ENCODE peak calls at places on chromosomes 13 and 19, in six cellular contexts. One of them, this sample, is unnamed.

GRCh38 chr19:16012552-16012951 is 63.7 kb upstream of the TPM4 start:
- DNase-seq in uterus: no peak
- DNase-seq in bronchial epithelial cell: no peak
- DNase-seq in AG09319: no peak
- DNase-seq in fibroblast of villous mesenchyme: no peak
- DNase-seq in left lung: no peak
- DNase-seq in this sample: no peak

GRCh38 chr19:40524133-40524549 is 52.5 kb upstream of the SHKBP1 start:
- DNase-seq in uterus: no peak
- DNase-seq in bronchial epithelial cell: no peak
- DNase-seq in AG09319: no peak
- DNase-seq in fibroblast of villous mesenchyme: no peak
- DNase-seq in left lung: no peak
- DNase-seq in this sample: no peak

GRCh38 chr19:19146865-19147264 is 8.6 kb upstream of the TMEM161A start:
- DNase-seq in uterus: no peak
- DNase-seq in bronchial epithelial cell: no peak
- DNase-seq in AG09319: no peak
- DNase-seq in fibroblast of villous mesenchyme: no peak
- DNase-seq in left lung: no peak
- DNase-seq in this sample: no peak

GRCh38 chr19:33286899-33287298 is 15.4 kb downstream of the CEBPA start:
- DNase-seq in uterus: no peak
- DNase-seq in bronchial epithelial cell: no peak
- DNase-seq in AG09319: no peak
- DNase-seq in fibroblast of villous mesenchyme: no peak
- DNase-seq in left lung: peak; percentile 87
- DNase-seq in this sample: no peak

GRCh38 chr13:93244141-93244917 is 17.7 kb downstream of the GPC6 start:
- DNase-seq in uterus: no peak
- DNase-seq in bronchial epithelial cell: no peak
- DNase-seq in AG09319: no peak
- DNase-seq in fibroblast of villous mesenchyme: peak; percentile 41
- DNase-seq in left lung: no peak
- DNase-seq in this sample: no peak

GRCh38 chr19:40466219-40467006 is at the start of gene SPTBN4:
- DNase-seq in uterus: peak; percentile 48
- DNase-seq in bronchial epithelial cell: no peak
- DNase-seq in AG09319: no peak
- DNase-seq in fibroblast of villous mesenchyme: no peak
- DNase-seq in left lung: peak; percentile 83
- DNase-seq in this sample: peak; percentile 42

GRCh38 chr19:53132231-53132991 is at the start of gene ZNF415:
- DNase-seq in uterus: peak; percentile 82
- DNase-seq in bronchial epithelial cell: peak; percentile 42
- DNase-seq in AG09319: peak; percentile 14
- DNase-seq in fibroblast of villous mesenchyme: peak; percentile 81
- DNase-seq in left lung: peak; percentile 90
- DNase-seq in this sample: peak; percentile 62

GRCh38 chr13:43787518-43787891 is 733 bp upstream of the ENOX1 start:
- DNase-seq in uterus: no peak
- DNase-seq in bronchial epithelial cell: no peak
- DNase-seq in AG09319: no peak
- DNase-seq in fibroblast of villous mesenchyme: no peak
- DNase-seq in left lung: no peak
- DNase-seq in this sample: no peak

GRCh38 chr19:7138402-7138801 is 68.9 kb downstream of the ZNF557 start:
- DNase-seq in uterus: no peak
- DNase-seq in bronchial epithelial cell: no peak
- DNase-seq in AG09319: no peak
- DNase-seq in fibroblast of villous mesenchyme: no peak
- DNase-seq in left lung: no peak
- DNase-seq in this sample: no peak

GRCh38 chr19:34639491-34640085 is 37.4 kb downstream of the SCGB2B2 start:
- DNase-seq in uterus: no peak
- DNase-seq in bronchial epithelial cell: peak; percentile 42
- DNase-seq in AG09319: peak; percentile 49
- DNase-seq in fibroblast of villous mesenchyme: peak; percentile 76
- DNase-seq in left lung: no peak
- DNase-seq in this sample: no peak

GRCh38 chr19:21559444-21559843 is 54.0 kb downstream of the ZNF429 start:
- DNase-seq in uterus: no peak
- DNase-seq in bronchial epithelial cell: no peak
- DNase-seq in AG09319: no peak
- DNase-seq in fibroblast of villous mesenchyme: no peak
- DNase-seq in left lung: no peak
- DNase-seq in this sample: no peak

GRCh38 chr19:52188822-52189744 is 769 bp upstream of the PPP2R1A start:
- DNase-seq in uterus: no peak
- DNase-seq in bronchial epithelial cell: peak; percentile 38
- DNase-seq in AG09319: no peak
- DNase-seq in fibroblast of villous mesenchyme: no peak
- DNase-seq in left lung: peak; percentile 99
- DNase-seq in this sample: peak; percentile 38

GRCh38 chr13:25032160-25032559 is 63.8 kb upstream of the PABPC3 start:
- DNase-seq in uterus: no peak
- DNase-seq in bronchial epithelial cell: no peak
- DNase-seq in AG09319: no peak
- DNase-seq in fibroblast of villous mesenchyme: no peak
- DNase-seq in left lung: no peak
- DNase-seq in this sample: no peak

GRCh38 chr13:82654851-82655517 is 1227.3 kb downstream of the SLITRK1 start:
- DNase-seq in uterus: peak; percentile 20
- DNase-seq in bronchial epithelial cell: peak; percentile 2
- DNase-seq in AG09319: peak; percentile 4
- DNase-seq in fibroblast of villous mesenchyme: peak; percentile 5
- DNase-seq in left lung: peak; percentile 50
- DNase-seq in this sample: no peak

GRCh38 chr19:37551123-37551993 is 43.2 kb downstream of the ZNF571 start:
- DNase-seq in uterus: no peak
- DNase-seq in bronchial epithelial cell: peak; percentile 40
- DNase-seq in AG09319: peak; percentile 15
- DNase-seq in fibroblast of villous mesenchyme: peak; percentile 58
- DNase-seq in left lung: peak; percentile 82
- DNase-seq in this sample: no peak

GRCh38 chr13:50248537-50249521 is 233.6 kb downstream of the KCNRG start:
- DNase-seq in uterus: no peak
- DNase-seq in bronchial epithelial cell: no peak
- DNase-seq in AG09319: no peak
- DNase-seq in fibroblast of villous mesenchyme: no peak
- DNase-seq in left lung: no peak
- DNase-seq in this sample: no peak

GRCh38 chr13:50678464-50679162 is 164.9 kb downstream of the DLEU7 start:
- DNase-seq in uterus: no peak
- DNase-seq in bronchial epithelial cell: peak; percentile 66
- DNase-seq in AG09319: peak; percentile 35
- DNase-seq in fibroblast of villous mesenchyme: peak; percentile 56
- DNase-seq in left lung: no peak
- DNase-seq in this sample: no peak

GRCh38 chr19:31276831-31277230 is 72.4 kb downstream of the TSHZ3 start:
- DNase-seq in uterus: no peak
- DNase-seq in bronchial epithelial cell: no peak
- DNase-seq in AG09319: no peak
- DNase-seq in fibroblast of villous mesenchyme: no peak
- DNase-seq in left lung: no peak
- DNase-seq in this sample: no peak

GRCh38 chr13:44263920-44264610 is 109.6 kb upstream of the SERP2 start:
- DNase-seq in uterus: peak; percentile 39
- DNase-seq in bronchial epithelial cell: peak; percentile 40
- DNase-seq in AG09319: no peak
- DNase-seq in fibroblast of villous mesenchyme: peak; percentile 52
- DNase-seq in left lung: no peak
- DNase-seq in this sample: no peak

GRCh38 chr13:109971006-109971744 is 184.8 kb upstream of the IRS2 start:
- DNase-seq in uterus: no peak
- DNase-seq in bronchial epithelial cell: no peak
- DNase-seq in AG09319: no peak
- DNase-seq in fibroblast of villous mesenchyme: no peak
- DNase-seq in left lung: no peak
- DNase-seq in this sample: no peak

GRCh38 chr19:584240-585001 is 5.3 kb upstream of the HCN2 start:
- DNase-seq in uterus: peak; percentile 45
- DNase-seq in bronchial epithelial cell: no peak
- DNase-seq in AG09319: no peak
- DNase-seq in fibroblast of villous mesenchyme: peak; percentile 63
- DNase-seq in left lung: peak; percentile 86
- DNase-seq in this sample: no peak

GRCh38 chr13:99981115-99982020 is at the start of gene ZIC2:
- DNase-seq in uterus: no peak
- DNase-seq in bronchial epithelial cell: no peak
- DNase-seq in AG09319: no peak
- DNase-seq in fibroblast of villous mesenchyme: peak; percentile 12
- DNase-seq in left lung: peak; percentile 70
- DNase-seq in this sample: no peak

GRCh38 chr13:29954082-29955043 is 103.9 kb upstream of the UBL3 start:
- DNase-seq in uterus: no peak
- DNase-seq in bronchial epithelial cell: no peak
- DNase-seq in AG09319: no peak
- DNase-seq in fibroblast of villous mesenchyme: no peak
- DNase-seq in left lung: no peak
- DNase-seq in this sample: no peak

GRCh38 chr13:37225414-37226047 is 120.1 kb upstream of the CSNK1A1L start:
- DNase-seq in uterus: no peak
- DNase-seq in bronchial epithelial cell: peak; percentile 82
- DNase-seq in AG09319: no peak
- DNase-seq in fibroblast of villous mesenchyme: peak; percentile 28
- DNase-seq in left lung: no peak
- DNase-seq in this sample: no peak

GRCh38 chr13:110392510-110393233 is 85.6 kb downstream of the COL4A2 start:
- DNase-seq in uterus: no peak
- DNase-seq in bronchial epithelial cell: no peak
- DNase-seq in AG09319: no peak
- DNase-seq in fibroblast of villous mesenchyme: peak; percentile 97
- DNase-seq in left lung: no peak
- DNase-seq in this sample: no peak

GRCh38 chr19:4077800-4078683 is 11.3 kb upstream of the ZBTB7A start:
- DNase-seq in uterus: peak; percentile 72
- DNase-seq in bronchial epithelial cell: no peak
- DNase-seq in AG09319: no peak
- DNase-seq in fibroblast of villous mesenchyme: no peak
- DNase-seq in left lung: peak; percentile 92
- DNase-seq in this sample: no peak

DNA sequence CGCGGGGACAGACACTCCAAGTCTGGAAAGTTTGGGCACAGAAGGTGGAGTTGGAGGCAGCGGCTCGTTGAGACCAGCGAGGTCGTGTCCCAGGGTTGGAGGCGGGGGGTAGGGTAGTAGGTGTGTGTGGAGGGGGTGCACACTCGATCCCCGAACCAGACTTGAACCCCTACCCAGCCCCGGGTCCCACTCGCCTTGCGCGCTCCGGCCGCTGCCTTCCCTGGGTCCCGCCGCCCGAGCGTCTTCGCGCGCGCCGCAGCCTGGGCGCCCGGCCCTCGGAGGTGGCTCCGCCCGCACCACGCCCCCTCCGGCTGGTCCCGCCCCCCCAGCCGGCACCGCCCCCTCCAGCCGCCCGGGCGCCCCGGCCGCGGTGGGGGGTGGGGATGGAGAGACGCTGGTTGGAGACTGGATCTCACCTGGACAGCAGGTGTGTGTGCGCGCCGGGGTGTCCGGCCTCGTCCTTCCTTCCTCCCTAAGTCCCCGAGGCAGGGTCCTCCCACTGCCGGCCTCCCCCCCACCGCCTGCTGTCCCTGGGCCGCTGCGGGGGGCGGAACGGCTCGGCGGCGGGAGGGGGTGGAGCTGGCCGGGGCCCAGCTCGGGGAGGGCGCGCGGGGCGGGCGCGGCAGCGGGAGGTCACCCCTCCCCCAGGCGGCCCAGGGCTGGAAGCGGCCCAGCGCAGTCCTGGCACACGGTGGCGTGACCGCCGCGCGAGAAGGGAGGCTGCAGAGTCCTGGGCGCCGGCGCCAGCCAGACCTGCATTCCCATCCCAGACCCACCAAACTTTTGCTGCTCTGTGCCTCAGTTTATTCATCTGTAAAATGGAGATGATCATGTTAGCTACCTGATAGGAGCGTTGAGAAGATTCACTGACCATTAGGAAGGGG is at the start of gene KANK2:
- DNase-seq in uterus: peak; percentile 89
- DNase-seq in bronchial epithelial cell: peak; percentile 37
- DNase-seq in AG09319: no peak
- DNase-seq in fibroblast of villous mesenchyme: peak; percentile 81
- DNase-seq in left lung: peak; percentile 94
- DNase-seq in this sample: peak; percentile 55
- TF ChIP-seq CTCF in uterus: no peak
- TF ChIP-seq CTCF in bronchial epithelial cell: no peak
- TF ChIP-seq CTCF in AG09319: no peak
- TF ChIP-seq CTCF in fibroblast of villous mesenchyme: peak; percentile 2
- TF ChIP-seq CTCF in left lung: no peak
- TF ChIP-seq CTCF in this sample: no peak

GRCh38 chr19:55468054-55468393 is 3.5 kb upstream of the C19orf85 start:
- DNase-seq in uterus: no peak
- DNase-seq in bronchial epithelial cell: no peak
- DNase-seq in AG09319: no peak
- DNase-seq in fibroblast of villous mesenchyme: no peak
- DNase-seq in left lung: no peak
- DNase-seq in this sample: no peak
- TF ChIP-seq CTCF in uterus: no peak
- TF ChIP-seq CTCF in bronchial epithelial cell: no peak
- TF ChIP-seq CTCF in AG09319: no peak
- TF ChIP-seq CTCF in fibroblast of villous mesenchyme: no peak
- TF ChIP-seq CTCF in left lung: no peak
- TF ChIP-seq CTCF in this sample: no peak

DNA sequence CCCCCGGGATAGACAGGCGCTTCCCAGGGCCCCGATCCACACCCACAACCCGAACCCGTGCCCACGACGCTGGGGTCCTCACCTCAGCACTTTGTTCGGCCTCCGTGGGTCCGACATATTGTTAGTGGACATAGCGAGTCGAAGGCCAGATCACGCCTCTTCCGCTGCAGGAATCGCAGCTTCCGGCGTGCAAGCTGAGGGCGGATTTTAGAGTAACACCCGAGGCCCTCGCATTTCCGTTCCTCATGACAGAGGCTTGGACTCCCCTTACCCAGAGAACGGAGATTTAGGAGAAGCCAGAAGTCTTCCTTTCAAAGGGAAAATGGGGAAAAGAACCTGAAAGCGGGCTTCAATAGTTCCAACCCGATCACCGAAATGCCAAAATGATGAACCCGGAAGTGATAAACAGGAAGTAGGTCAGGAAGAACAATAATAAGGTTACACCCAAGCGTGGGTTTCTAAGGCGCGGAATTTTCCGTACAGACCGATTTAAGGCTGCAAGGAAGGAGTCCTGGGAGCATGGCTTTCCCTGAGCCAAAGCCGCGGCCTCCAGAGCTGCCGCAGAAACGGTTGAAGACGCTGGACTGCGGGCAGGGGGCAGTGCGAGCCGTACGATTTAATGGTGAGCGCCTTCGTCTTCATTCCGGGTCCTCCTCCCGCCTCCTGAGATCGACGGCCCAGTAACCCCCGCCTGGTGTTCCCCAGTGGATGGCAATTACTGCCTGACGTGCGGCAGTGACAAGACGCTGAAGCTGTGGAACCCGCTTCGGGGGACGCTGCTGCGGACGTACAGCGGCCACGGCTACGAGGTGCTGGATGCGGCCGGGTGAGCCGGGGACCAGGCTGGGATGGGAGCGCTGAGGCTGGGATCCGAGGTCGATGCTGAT is 2.9 kb downstream of the WDR83 start:
- DNase-seq in uterus: peak; percentile 78
- DNase-seq in bronchial epithelial cell: peak; percentile 62
- DNase-seq in AG09319: peak; percentile 65
- DNase-seq in fibroblast of villous mesenchyme: peak; percentile 91
- DNase-seq in left lung: peak; percentile 90
- DNase-seq in this sample: peak; percentile 34
- TF ChIP-seq CTCF in uterus: peak; percentile 6
- TF ChIP-seq CTCF in bronchial epithelial cell: no peak
- TF ChIP-seq CTCF in AG09319: no peak
- TF ChIP-seq CTCF in fibroblast of villous mesenchyme: peak; percentile 7
- TF ChIP-seq CTCF in left lung: no peak
- TF ChIP-seq CTCF in this sample: no peak

GRCh38 chr13:113514844-113515243 is 24.3 kb upstream of the DCUN1D2 start:
- DNase-seq in uterus: no peak
- DNase-seq in bronchial epithelial cell: no peak
- DNase-seq in AG09319: no peak
- DNase-seq in fibroblast of villous mesenchyme: no peak
- DNase-seq in left lung: no peak
- DNase-seq in this sample: no peak
- TF ChIP-seq CTCF in uterus: no peak
- TF ChIP-seq CTCF in bronchial epithelial cell: no peak
- TF ChIP-seq CTCF in AG09319: no peak
- TF ChIP-seq CTCF in fibroblast of villous mesenchyme: no peak
- TF ChIP-seq CTCF in left lung: no peak
- TF ChIP-seq CTCF in this sample: no peak

This sample was measured in omental fat pad.